ENCODE peak calls at places on chromosomes 1 and 21, in four cellular contexts. One of them, this sample, is unnamed.

GRCh38 chr1:175599212-175599681 is 144.1 kb downstream of the TNR start:
- DNase-seq in SK-N-SH: no peak
- DNase-seq in HepG2: no peak
- DNase-seq in K562: no peak
- DNase-seq in this sample: no peak

GRCh38 chr1:162056043-162056442 is 13.4 kb upstream of the NOS1AP start:
- DNase-seq in SK-N-SH: peak
- DNase-seq in K562: peak
- DNase-seq in HepG2: peak
- DNase-seq in this sample: peak

GRCh38 chr1:109193653-109194590 is 19.8 kb upstream of the SARS1 start:
- DNase-seq in K562: peak
- DNase-seq in HepG2: no peak
- DNase-seq in SK-N-SH: peak
- DNase-seq in this sample: peak

GRCh38 chr1:213457097-213457680 is 406.1 kb downstream of the RPS6KC1 start:
- DNase-seq in HepG2: no peak
- DNase-seq in SK-N-SH: no peak
- DNase-seq in K562: no peak
- DNase-seq in this sample: no peak

GRCh38 chr1:202283991-202284390 is 57.7 kb downstream of the UBE2T start:
- DNase-seq in SK-N-SH: no peak
- DNase-seq in K562: no peak
- DNase-seq in HepG2: no peak
- DNase-seq in this sample: no peak

GRCh38 chr21:35352066-35352770 is 303.1 kb upstream of the RUNX1 start:
- DNase-seq in K562: no peak
- DNase-seq in HepG2: no peak
- DNase-seq in SK-N-SH: no peak
- DNase-seq in this sample: no peak

GRCh38 chr1:90476994-90477393 is 240.1 kb downstream of the BARHL2 start:
- DNase-seq in K562: no peak
- DNase-seq in HepG2: no peak
- DNase-seq in SK-N-SH: no peak
- DNase-seq in this sample: no peak

GRCh38 chr1:207840380-207840779 is 70.5 kb downstream of the CD34 start:
- DNase-seq in K562: no peak
- DNase-seq in HepG2: no peak
- DNase-seq in SK-N-SH: no peak
- DNase-seq in this sample: no peak

GRCh38 chr1:62391369-62391971 is 45.4 kb upstream of the USP1 start:
- DNase-seq in SK-N-SH: peak
- DNase-seq in HepG2: peak
- DNase-seq in K562: peak
- DNase-seq in this sample: no peak

GRCh38 chr1:162548170-162548569 is 13.4 kb upstream of the UAP1 start:
- DNase-seq in HepG2: no peak
- DNase-seq in SK-N-SH: no peak
- DNase-seq in K562: no peak
- DNase-seq in this sample: no peak

GRCh38 chr1:180695282-180695681 is 63.5 kb downstream of the XPR1 start:
- DNase-seq in HepG2: no peak
- DNase-seq in K562: no peak
- DNase-seq in SK-N-SH: no peak
- DNase-seq in this sample: no peak

GRCh38 chr1:48021792-48022191 is 24.6 kb upstream of the TRABD2B start:
- DNase-seq in K562: no peak
- DNase-seq in HepG2: no peak
- DNase-seq in SK-N-SH: no peak
- DNase-seq in this sample: no peak

GRCh38 chr1:183953031-183953430 is 84.5 kb downstream of the COLGALT2 start:
- DNase-seq in HepG2: no peak
- DNase-seq in K562: no peak
- DNase-seq in SK-N-SH: no peak
- DNase-seq in this sample: no peak

GRCh38 chr1:154759196-154759595 is 110.9 kb downstream of the KCNN3 start:
- DNase-seq in HepG2: no peak
- DNase-seq in SK-N-SH: no peak
- DNase-seq in K562: no peak
- DNase-seq in this sample: no peak

GRCh38 chr1:155979525-155980343 is 1.4 kb upstream of the ARHGEF2 start:
- DNase-seq in SK-N-SH: no peak
- DNase-seq in K562: peak
- DNase-seq in HepG2: no peak
- DNase-seq in this sample: no peak

GRCh38 chr1:14441302-14441741 is 157.2 kb upstream of the KAZN start:
- DNase-seq in HepG2: no peak
- DNase-seq in K562: no peak
- DNase-seq in SK-N-SH: no peak
- DNase-seq in this sample: no peak

GRCh38 chr1:206589206-206589605 is 23.1 kb downstream of the EIF2D start:
- DNase-seq in HepG2: no peak
- DNase-seq in SK-N-SH: no peak
- DNase-seq in K562: no peak
- DNase-seq in this sample: no peak

GRCh38 chr1:79040424-79041089 is 34.0 kb upstream of the ADGRL4 start:
- DNase-seq in SK-N-SH: peak
- DNase-seq in HepG2: no peak
- DNase-seq in K562: no peak
- DNase-seq in this sample: peak

GRCh38 chr1:26281091-26281958 is 1.4 kb downstream of the SH3BGRL3 start:
- DNase-seq in K562: no peak
- DNase-seq in HepG2: no peak
- DNase-seq in SK-N-SH: no peak
- DNase-seq in this sample: no peak

GRCh38 chr1:179083031-179083345 is 1.1 kb downstream of the TOR3A start:
- DNase-seq in SK-N-SH: peak
- DNase-seq in HepG2: no peak
- DNase-seq in K562: no peak
- DNase-seq in this sample: no peak

GRCh38 chr1:207145401-207146058 is 41.5 kb downstream of the C4BPA start:
- DNase-seq in SK-N-SH: no peak
- DNase-seq in HepG2: no peak
- DNase-seq in K562: no peak
- DNase-seq in this sample: no peak

GRCh38 chr1:79232831-79233230 is 226.3 kb upstream of the ADGRL4 start:
- DNase-seq in SK-N-SH: no peak
- DNase-seq in K562: no peak
- DNase-seq in HepG2: no peak
- DNase-seq in this sample: no peak

GRCh38 chr21:8992731-8993174 is 1528.6 kb upstream of the TPTE start:
- DNase-seq in HepG2: peak
- DNase-seq in SK-N-SH: no peak
- DNase-seq in K562: peak
- DNase-seq in this sample: no peak
- TF ChIP-seq FOXM1 in HepG2: no peak
- TF ChIP-seq FOXM1 in SK-N-SH: no peak
- TF ChIP-seq FOXM1 in K562: no peak
- TF ChIP-seq FOXM1 in this sample: no peak

DNA sequence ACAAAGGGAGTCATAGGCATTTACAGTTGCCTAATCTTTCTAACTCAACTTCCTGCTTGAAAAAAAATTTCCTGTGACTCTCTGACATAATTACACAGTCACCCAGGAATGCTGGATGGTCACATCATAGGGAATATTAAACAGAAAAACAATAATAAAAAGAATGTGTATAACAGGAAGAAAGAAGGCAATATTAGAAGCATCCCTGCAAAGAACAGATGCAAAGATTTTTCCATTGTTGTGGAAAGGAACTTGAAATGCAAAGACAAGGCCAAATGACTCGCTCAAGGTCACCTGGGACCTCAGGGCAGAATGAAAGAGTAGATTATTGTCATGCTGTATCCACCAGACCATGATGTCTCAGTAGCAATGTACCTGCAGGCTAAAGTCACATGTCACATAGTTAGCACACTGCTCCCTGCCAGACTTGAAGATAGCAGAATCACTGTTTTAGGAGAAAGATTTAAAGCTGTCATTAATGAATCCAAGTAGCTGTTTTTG is 184.3 kb downstream of the CYYR1 start:
- DNase-seq in SK-N-SH: peak
- DNase-seq in HepG2: no peak
- DNase-seq in K562: no peak
- DNase-seq in this sample: no peak
- TF ChIP-seq POLR2AphosphoS5 in SK-N-SH: no peak
- TF ChIP-seq POLR2AphosphoS5 in HepG2: no peak
- TF ChIP-seq POLR2AphosphoS5 in K562: no peak
- TF ChIP-seq POLR2AphosphoS5 in this sample: no peak

DNA sequence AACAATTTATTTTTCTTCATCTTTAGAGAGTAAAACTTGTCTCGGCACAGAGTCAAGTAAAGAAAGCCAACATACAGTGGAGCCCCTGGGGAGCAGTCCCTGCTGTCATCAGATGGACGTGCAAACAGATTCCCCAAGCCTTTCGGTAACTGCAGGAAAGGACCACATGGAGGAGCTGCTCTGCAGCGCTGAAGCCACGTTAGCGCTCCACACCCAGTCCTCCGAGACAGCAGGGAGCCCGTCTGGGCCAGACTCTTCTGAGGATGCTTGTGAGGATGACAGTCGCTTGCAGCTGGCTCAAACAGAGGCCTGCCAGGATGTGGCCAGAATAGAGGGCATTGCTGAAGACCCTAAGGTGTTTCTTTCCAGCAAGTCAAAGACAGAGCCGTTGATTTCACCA is 77.1 kb upstream of the SCCPDH start:
- DNase-seq in HepG2: no peak
- DNase-seq in SK-N-SH: peak
- DNase-seq in K562: peak
- DNase-seq in this sample: no peak
- TF ChIP-seq FOXM1 in HepG2: no peak
- TF ChIP-seq FOXM1 in SK-N-SH: no peak
- TF ChIP-seq FOXM1 in K562: no peak
- TF ChIP-seq FOXM1 in this sample: no peak

GRCh38 chr1:235073968-235074334 is 54.7 kb downstream of the TOMM20 start:
- DNase-seq in HepG2: no peak
- DNase-seq in K562: no peak
- DNase-seq in SK-N-SH: no peak
- DNase-seq in this sample: no peak
- TF ChIP-seq POLR2AphosphoS5 in HepG2: no peak
- TF ChIP-seq POLR2AphosphoS5 in K562: no peak
- TF ChIP-seq POLR2AphosphoS5 in SK-N-SH: no peak
- TF ChIP-seq POLR2AphosphoS5 in this sample: no peak

This sample was measured in GM12878.